ENCODE peak calls at places on chromosomes 11 and 22, in four cellular contexts. U is upper lobe of right lung, B is GM13977, J is type B pancreatic cell. S is an unnamed sample.

GRCh38 chr11:2267871-2268825 is 2.2 kb downstream of the ASCL2 start:
- DNase-seq in B (no peak), U (no peak), J (no peak), S (no peak)

GRCh38 chr11:46238078-46238966 is 39.1 kb upstream of the CREB3L1 start:
- DNase-seq in B (peak; percentile 77), J (no peak), U (peak; percentile 89), S (peak; percentile 59)

GRCh38 chr11:95688501-95689222 is 100.9 kb downstream of the FAM76B start:
- DNase-seq in B (no peak), J (no peak), U (no peak), S (no peak)

GRCh38 chr22:42519544-42520237 is at the start of gene RRP7A:
- DNase-seq in B (peak; percentile 87), J (peak; percentile 90), U (peak; percentile 90), S (peak; percentile 81)

GRCh38 chr11:117823294-117823940 is 1.1 kb downstream of the FXYD2 start:
- DNase-seq in B (peak; percentile 62), U (peak; percentile 67), J (no peak), S (no peak)

GRCh38 chr11:103961010-103961409 is 75.4 kb upstream of the DDI1 start:
- DNase-seq in B (no peak), U (no peak), J (no peak), S (no peak)

GRCh38 chr11:35541621-35542375 is 16.4 kb upstream of the PAMR1 start:
- DNase-seq in U (no peak), B (no peak), J (no peak), S (no peak)

GRCh38 chr11:105372214-105372613 is 232.6 kb upstream of the CARD18 start:
- DNase-seq in B (no peak), J (no peak), U (no peak), S (no peak)

GRCh38 chr22:43859176-43859575 is 3.1 kb downstream of the SULT4A1 start:
- DNase-seq in J (no peak), B (no peak), U (no peak), S (no peak)

GRCh38 chr22:48835857-48836672 is 991.6 kb downstream of the BRD1 start:
- DNase-seq in J (no peak), U (peak; percentile 57), B (no peak), S (no peak)

S was measured in left lobe of liver.